ENCODE peak calls at places on chromosomes 3 and 15, in five cellular contexts. One of them, this sample, is unnamed. For H3K27me3 and H3K4me1, the result is how much of the 10 kb centered on the place peaks cover.

GRCh38 chr3:188170461-188171459 is 16.8 kb downstream of the LPP start:
- DNase-seq in lung: no peak
- DNase-seq in PC-3: peak
- DNase-seq in left ventricle myocardium inferior: no peak
- DNase-seq in Panc1: no peak
- DNase-seq in this sample: no peak

GRCh38 chr3:114451051-114451451 is 157.2 kb downstream of the TIGIT start:
- DNase-seq in Panc1: no peak
- DNase-seq in PC-3: no peak
- DNase-seq in lung: no peak
- DNase-seq in left ventricle myocardium inferior: no peak
- DNase-seq in this sample: no peak

GRCh38 chr3:87626471-87626995 is 350.1 kb upstream of the POU1F1 start:
- DNase-seq in left ventricle myocardium inferior: no peak
- DNase-seq in Panc1: no peak
- DNase-seq in lung: no peak
- DNase-seq in PC-3: peak
- DNase-seq in this sample: no peak

GRCh38 chr15:44034933-44035624 is 160.0 kb downstream of the FRMD5 start:
- DNase-seq in lung: no peak
- DNase-seq in PC-3: peak
- DNase-seq in Panc1: no peak
- DNase-seq in left ventricle myocardium inferior: no peak
- DNase-seq in this sample: no peak

GRCh38 chr3:179149239-179149887 is 1.2 kb downstream of the PIK3CA start:
- DNase-seq in Panc1: no peak
- DNase-seq in PC-3: peak
- DNase-seq in lung: peak
- DNase-seq in left ventricle myocardium inferior: no peak
- DNase-seq in this sample: no peak

GRCh38 chr15:40441736-40442531 is 1.2 kb downstream of the BAHD1 start:
- DNase-seq in PC-3: no peak
- DNase-seq in left ventricle myocardium inferior: no peak
- DNase-seq in lung: no peak
- DNase-seq in Panc1: no peak
- DNase-seq in this sample: peak

GRCh38 chr3:158395421-158395820 is 175.6 kb upstream of the MLF1 start:
- DNase-seq in left ventricle myocardium inferior: no peak
- DNase-seq in Panc1: no peak
- DNase-seq in PC-3: no peak
- DNase-seq in lung: no peak
- DNase-seq in this sample: no peak

GRCh38 chr3:49023775-49024174 is 1.9 kb downstream of the NDUFAF3 start:
- DNase-seq in lung: no peak
- DNase-seq in Panc1: no peak
- DNase-seq in left ventricle myocardium inferior: no peak
- DNase-seq in PC-3: no peak
- DNase-seq in this sample: no peak

GRCh38 chr3:169403855-169404254 is 259.7 kb downstream of the MECOM start:
- DNase-seq in Panc1: no peak
- DNase-seq in PC-3: no peak
- DNase-seq in lung: no peak
- DNase-seq in left ventricle myocardium inferior: no peak
- DNase-seq in this sample: no peak

GRCh38 chr15:52912172-52912571 is 122.0 kb upstream of the ONECUT1 start:
- DNase-seq in PC-3: peak
- DNase-seq in left ventricle myocardium inferior: no peak
- DNase-seq in Panc1: no peak
- DNase-seq in lung: no peak
- DNase-seq in this sample: no peak

GRCh38 chr3:194688207-194688711 is 2.6 kb downstream of the FAM43A start:
- DNase-seq in PC-3: peak
- DNase-seq in lung: no peak
- DNase-seq in Panc1: no peak
- DNase-seq in left ventricle myocardium inferior: peak
- DNase-seq in this sample: peak

GRCh38 chr15:78368671-78369070 is 28.5 kb downstream of the CRABP1 start:
- DNase-seq in left ventricle myocardium inferior: no peak
- DNase-seq in Panc1: no peak
- DNase-seq in PC-3: no peak
- DNase-seq in lung: no peak
- DNase-seq in this sample: peak

GRCh38 chr15:77251662-77252061 is 168.2 kb downstream of the PEAK1 start:
- DNase-seq in left ventricle myocardium inferior: no peak
- DNase-seq in PC-3: peak
- DNase-seq in Panc1: no peak
- DNase-seq in lung: no peak
- DNase-seq in this sample: no peak

GRCh38 chr3:114362815-114363214 is 69.0 kb downstream of the TIGIT start:
- DNase-seq in left ventricle myocardium inferior: no peak
- DNase-seq in PC-3: peak
- DNase-seq in Panc1: no peak
- DNase-seq in lung: no peak
- DNase-seq in this sample: no peak

GRCh38 chr3:25840099-25840498 is 50.2 kb downstream of the OXSM start:
- DNase-seq in PC-3: no peak
- DNase-seq in lung: no peak
- DNase-seq in left ventricle myocardium inferior: no peak
- DNase-seq in Panc1: no peak
- DNase-seq in this sample: no peak

GRCh38 chr3:122271246-122271898 is 53.7 kb upstream of the CSTA start:
- DNase-seq in PC-3: no peak
- DNase-seq in Panc1: no peak
- DNase-seq in lung: no peak
- DNase-seq in left ventricle myocardium inferior: no peak
- DNase-seq in this sample: no peak

GRCh38 chr3:54999159-54999558 is 71.3 kb upstream of the LRTM1 start:
- DNase-seq in left ventricle myocardium inferior: no peak
- DNase-seq in lung: no peak
- DNase-seq in Panc1: no peak
- DNase-seq in PC-3: peak
- DNase-seq in this sample: no peak

GRCh38 chr3:149547413-149547812 is 72.9 kb downstream of the TM4SF4 start:
- DNase-seq in lung: no peak
- DNase-seq in left ventricle myocardium inferior: peak
- DNase-seq in PC-3: no peak
- DNase-seq in Panc1: no peak
- DNase-seq in this sample: peak

GRCh38 chr15:83378921-83379561 is 68.1 kb upstream of the SH3GL3 start:
- DNase-seq in lung: no peak
- DNase-seq in PC-3: peak
- DNase-seq in left ventricle myocardium inferior: no peak
- DNase-seq in Panc1: no peak
- DNase-seq in this sample: no peak

GRCh38 chr3:65401359-65401810 is 637.3 kb downstream of the MAGI1 start:
- DNase-seq in lung: no peak
- DNase-seq in Panc1: no peak
- DNase-seq in left ventricle myocardium inferior: no peak
- DNase-seq in PC-3: no peak
- DNase-seq in this sample: no peak

GRCh38 chr3:149203758-149204157 is 17.9 kb downstream of the CP start:
- DNase-seq in lung: no peak
- DNase-seq in Panc1: no peak
- DNase-seq in left ventricle myocardium inferior: no peak
- DNase-seq in PC-3: no peak
- DNase-seq in this sample: no peak

GRCh38 chr3:142235690-142236089 is 10.3 kb upstream of the GK5 start:
- DNase-seq in Panc1: no peak
- DNase-seq in left ventricle myocardium inferior: no peak
- DNase-seq in PC-3: no peak
- DNase-seq in lung: no peak
- DNase-seq in this sample: no peak

GRCh38 chr3:85939026-85939616 is 980.3 kb downstream of the CADM2 start:
- DNase-seq in PC-3: no peak
- DNase-seq in lung: no peak
- DNase-seq in left ventricle myocardium inferior: no peak
- DNase-seq in Panc1: no peak
- DNase-seq in this sample: no peak

GRCh38 chr3:129034650-129035049 is 25.9 kb upstream of the GP9 start:
- DNase-seq in lung: no peak
- DNase-seq in left ventricle myocardium inferior: no peak
- DNase-seq in PC-3: no peak
- DNase-seq in Panc1: no peak
- DNase-seq in this sample: no peak

GRCh38 chr15:70235347-70235746 is 137.6 kb upstream of the TLE3 start:
- DNase-seq in PC-3: peak
- DNase-seq in Panc1: no peak
- DNase-seq in left ventricle myocardium inferior: no peak
- DNase-seq in lung: no peak
- DNase-seq in this sample: no peak

GRCh38 chr3:99532246-99532645 is 106.1 kb upstream of the COL8A1 start:
- DNase-seq in lung: no peak
- DNase-seq in left ventricle myocardium inferior: no peak
- DNase-seq in Panc1: peak
- DNase-seq in PC-3: peak
- DNase-seq in this sample: no peak

GRCh38 chr3:58536501-58537411 is at the start of gene ACOX2:
- DNase-seq in Panc1: no peak
- DNase-seq in left ventricle myocardium inferior: peak
- DNase-seq in PC-3: no peak
- DNase-seq in lung: peak
- DNase-seq in this sample: peak

GRCh38 chr3:128650096-128651050 is at the start of gene RPN1:
- DNase-seq in PC-3: peak
- DNase-seq in Panc1: peak
- DNase-seq in lung: peak
- DNase-seq in left ventricle myocardium inferior: peak
- DNase-seq in this sample: peak

GRCh38 chr3:22450785-22451400 is 699.9 kb upstream of the ZNF385D start:
- DNase-seq in left ventricle myocardium inferior: no peak
- DNase-seq in lung: no peak
- DNase-seq in PC-3: no peak
- DNase-seq in Panc1: no peak
- DNase-seq in this sample: no peak

GRCh38 chr3:169133178-169134161 is 530.0 kb downstream of the MECOM start:
- DNase-seq in Panc1: no peak
- DNase-seq in left ventricle myocardium inferior: no peak
- DNase-seq in lung: no peak
- DNase-seq in PC-3: peak
- DNase-seq in this sample: no peak

GRCh38 chr3:143354342-143354741 is 234.8 kb downstream of the CHST2 start:
- DNase-seq in left ventricle myocardium inferior: no peak
- DNase-seq in lung: no peak
- DNase-seq in Panc1: no peak
- DNase-seq in PC-3: no peak
- DNase-seq in this sample: peak
- H3K27me3 ChIP-seq in left ventricle myocardium inferior: under half
- H3K27me3 ChIP-seq in lung: under half
- H3K27me3 ChIP-seq in Panc1: under half
- H3K27me3 ChIP-seq in PC-3: under half
- H3K27me3 ChIP-seq in this sample: under half

GRCh38 chr15:74194572-74195559 is 7.7 kb downstream of the STRA6 start:
- DNase-seq in PC-3: no peak
- DNase-seq in left ventricle myocardium inferior: no peak
- DNase-seq in Panc1: no peak
- DNase-seq in lung: no peak
- DNase-seq in this sample: no peak

GRCh38 chr15:74193305-74193718 is 9.3 kb downstream of the STRA6 start:
- DNase-seq in left ventricle myocardium inferior: no peak
- DNase-seq in Panc1: no peak
- DNase-seq in PC-3: peak
- DNase-seq in lung: no peak
- DNase-seq in this sample: no peak

GRCh38 chr15:74193905-74194304 is 8.7 kb downstream of the STRA6 start:
- DNase-seq in left ventricle myocardium inferior: no peak
- DNase-seq in lung: no peak
- DNase-seq in PC-3: no peak
- DNase-seq in Panc1: no peak
- DNase-seq in this sample: no peak

GRCh38 chr15:74197176-74197965 is 5.2 kb downstream of the STRA6 start:
- DNase-seq in Panc1: no peak
- DNase-seq in left ventricle myocardium inferior: no peak
- DNase-seq in PC-3: no peak
- DNase-seq in lung: no peak
- DNase-seq in this sample: peak

DNA sequence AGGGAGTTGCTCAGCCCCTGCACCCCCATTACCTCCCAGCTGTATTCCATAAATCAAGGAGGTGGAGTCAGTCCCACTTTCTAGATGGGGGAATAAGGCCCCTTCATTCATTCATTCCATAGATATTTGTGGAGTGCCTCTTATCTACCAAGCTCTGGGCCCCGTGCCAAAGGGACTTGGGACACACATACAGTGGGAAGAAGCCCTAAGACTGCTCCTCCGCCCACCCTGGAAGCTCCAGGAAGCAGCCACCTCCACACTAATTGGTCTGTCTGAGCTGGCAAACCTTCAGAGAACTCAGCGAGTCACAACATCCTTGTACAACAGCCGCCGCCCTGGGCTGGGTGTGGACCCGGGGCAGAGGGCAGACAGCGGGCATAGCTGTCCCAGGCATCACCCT is 6.4 kb downstream of the STRA6 start:
- DNase-seq in lung: no peak
- DNase-seq in Panc1: no peak
- DNase-seq in left ventricle myocardium inferior: peak
- DNase-seq in PC-3: peak
- DNase-seq in this sample: peak
- H3K4me1 ChIP-seq in lung: under half
- H3K4me1 ChIP-seq in Panc1: under half
- H3K4me1 ChIP-seq in left ventricle myocardium inferior: under half
- H3K4me1 ChIP-seq in PC-3: half or more
- H3K4me1 ChIP-seq in this sample: under half

DNA sequence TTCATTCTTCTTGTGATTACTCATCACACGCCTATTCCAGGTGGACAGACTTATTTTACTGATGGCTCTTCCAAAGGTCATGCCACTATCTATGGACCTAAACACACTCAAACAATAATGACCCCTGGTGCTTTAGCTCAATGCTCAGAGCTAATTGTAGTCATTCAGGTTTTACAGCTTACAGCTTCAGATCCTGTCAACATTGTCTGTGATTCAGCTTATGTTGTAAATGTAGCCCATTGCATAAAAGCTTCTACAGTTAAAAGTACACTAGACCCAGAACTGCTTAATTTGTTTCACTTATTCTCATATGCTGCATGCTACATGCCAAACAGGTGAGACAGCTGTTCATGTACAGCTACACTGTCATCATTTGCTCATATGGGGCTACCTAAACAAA is 49.2 kb downstream of the LSM3 start:
- DNase-seq in Panc1: no peak
- DNase-seq in left ventricle myocardium inferior: no peak
- DNase-seq in PC-3: peak
- DNase-seq in lung: no peak
- DNase-seq in this sample: no peak
- H3K27me3 ChIP-seq in Panc1: under half
- H3K27me3 ChIP-seq in left ventricle myocardium inferior: half or more
- H3K27me3 ChIP-seq in PC-3: under half
- H3K27me3 ChIP-seq in lung: under half
- H3K27me3 ChIP-seq in this sample: under half

DNA sequence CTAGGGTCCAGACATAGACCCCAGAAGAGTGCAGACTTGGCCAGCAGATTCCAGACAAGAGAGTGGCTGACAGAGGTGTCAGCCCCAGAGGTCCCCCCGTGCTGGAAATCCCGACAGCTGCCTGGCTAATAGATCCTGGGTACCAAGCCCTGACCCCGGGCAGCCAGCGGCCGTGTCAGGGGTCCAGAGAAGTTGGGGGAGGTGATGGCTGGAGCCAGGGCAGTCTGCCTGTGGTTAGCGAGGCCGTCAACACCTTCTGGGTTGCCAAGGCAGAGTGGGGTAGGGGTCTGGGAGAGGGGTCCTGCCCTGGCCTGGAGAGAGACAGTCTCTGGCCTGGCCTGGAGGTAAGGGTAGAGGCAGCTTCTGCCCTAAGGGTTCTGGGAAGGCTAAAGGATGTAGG is 25.1 kb upstream of the RPL29 start:
- DNase-seq in Panc1: no peak
- DNase-seq in PC-3: no peak
- DNase-seq in lung: no peak
- DNase-seq in left ventricle myocardium inferior: no peak
- DNase-seq in this sample: peak
- H3K4me1 ChIP-seq in Panc1: under half
- H3K4me1 ChIP-seq in PC-3: under half
- H3K4me1 ChIP-seq in lung: under half
- H3K4me1 ChIP-seq in left ventricle myocardium inferior: half or more
- H3K4me1 ChIP-seq in this sample: half or more

This sample was measured in right cardiac atrium.